ENCODE peak calls at places on chromosomes 7 and 10, in eight cellular contexts. One of them, this sample, is unnamed.

GRCh38 chr7:35792472-35793224 is 8.2 kb upstream of the SEPTIN7 start:
- DNase-seq in astrocyte: no peak
- DNase-seq in NCI-H1436 treated with DMSO at 0.1 percent for 48 hours: no peak
- DNase-seq in EH: peak; percentile 7
- DNase-seq in HEK293T: no peak
- DNase-seq in B cell: no peak
- DNase-seq in HS-27A: no peak
- DNase-seq in HCT116: no peak
- DNase-seq in this sample: peak; percentile 21

GRCh38 chr10:60099998-60100747 is 193.8 kb upstream of the CCDC6 start:
- DNase-seq in astrocyte: peak; percentile 32
- DNase-seq in NCI-H1436 treated with DMSO at 0.1 percent for 48 hours: no peak
- DNase-seq in EH: peak; percentile 57
- DNase-seq in HEK293T: peak; percentile 46
- DNase-seq in B cell: no peak
- DNase-seq in HS-27A: no peak
- DNase-seq in HCT116: peak; percentile 39
- DNase-seq in this sample: peak; percentile 70

GRCh38 chr10:47315426-47315825 is 6.8 kb upstream of the GDF2 start:
- DNase-seq in astrocyte: no peak
- DNase-seq in NCI-H1436 treated with DMSO at 0.1 percent for 48 hours: no peak
- DNase-seq in EH: no peak
- DNase-seq in HEK293T: no peak
- DNase-seq in B cell: no peak
- DNase-seq in HS-27A: no peak
- DNase-seq in HCT116: no peak
- DNase-seq in this sample: no peak

GRCh38 chr7:25091129-25091528 is 33.9 kb downstream of the CYCS start:
- DNase-seq in astrocyte: no peak
- DNase-seq in NCI-H1436 treated with DMSO at 0.1 percent for 48 hours: no peak
- DNase-seq in EH: no peak
- DNase-seq in HEK293T: no peak
- DNase-seq in B cell: no peak
- DNase-seq in HS-27A: no peak
- DNase-seq in HCT116: no peak
- DNase-seq in this sample: no peak

GRCh38 chr10:73887038-73888015 is 13.0 kb upstream of the CAMK2G start:
- DNase-seq in astrocyte: peak; percentile 88
- DNase-seq in NCI-H1436 treated with DMSO at 0.1 percent for 48 hours: no peak
- DNase-seq in EH: peak; percentile 95
- DNase-seq in HEK293T: no peak
- DNase-seq in B cell: peak; percentile 36
- DNase-seq in HS-27A: peak; percentile 92
- DNase-seq in HCT116: peak; percentile 88
- DNase-seq in this sample: peak; percentile 84

GRCh38 chr10:90969947-90970673 is 49.2 kb upstream of the ANKRD1 start:
- DNase-seq in astrocyte: peak; percentile 78
- DNase-seq in NCI-H1436 treated with DMSO at 0.1 percent for 48 hours: no peak
- DNase-seq in EH: peak; percentile 87
- DNase-seq in HEK293T: no peak
- DNase-seq in B cell: no peak
- DNase-seq in HS-27A: no peak
- DNase-seq in HCT116: no peak
- DNase-seq in this sample: peak; percentile 46

GRCh38 chr10:116183733-116184447 is 89.1 kb downstream of the GFRA1 start:
- DNase-seq in astrocyte: peak; percentile 17
- DNase-seq in NCI-H1436 treated with DMSO at 0.1 percent for 48 hours: no peak
- DNase-seq in EH: peak; percentile 71
- DNase-seq in HEK293T: no peak
- DNase-seq in B cell: no peak
- DNase-seq in HS-27A: no peak
- DNase-seq in HCT116: no peak
- DNase-seq in this sample: peak; percentile 54

GRCh38 chr7:155257482-155258232 is 40.0 kb upstream of the INSIG1 start:
- DNase-seq in astrocyte: peak; percentile 75
- DNase-seq in NCI-H1436 treated with DMSO at 0.1 percent for 48 hours: no peak
- DNase-seq in EH: peak; percentile 71
- DNase-seq in HEK293T: no peak
- DNase-seq in B cell: no peak
- DNase-seq in HS-27A: peak; percentile 33
- DNase-seq in HCT116: no peak
- DNase-seq in this sample: no peak

GRCh38 chr7:35371221-35371620 is 117.3 kb upstream of the TBX20 start:
- DNase-seq in astrocyte: no peak
- DNase-seq in NCI-H1436 treated with DMSO at 0.1 percent for 48 hours: no peak
- DNase-seq in EH: no peak
- DNase-seq in HEK293T: no peak
- DNase-seq in B cell: no peak
- DNase-seq in HS-27A: no peak
- DNase-seq in HCT116: no peak
- DNase-seq in this sample: no peak

GRCh38 chr10:1625079-1625478 is 112.2 kb downstream of the ADARB2 start:
- DNase-seq in astrocyte: no peak
- DNase-seq in NCI-H1436 treated with DMSO at 0.1 percent for 48 hours: no peak
- DNase-seq in EH: no peak
- DNase-seq in HEK293T: no peak
- DNase-seq in B cell: no peak
- DNase-seq in HS-27A: no peak
- DNase-seq in HCT116: no peak
- DNase-seq in this sample: no peak

GRCh38 chr10:5089869-5090268 is 4.3 kb upstream of the AKR1C3 start:
- DNase-seq in astrocyte: no peak
- DNase-seq in NCI-H1436 treated with DMSO at 0.1 percent for 48 hours: no peak
- DNase-seq in EH: peak; percentile 48
- DNase-seq in HEK293T: peak; percentile 9
- DNase-seq in B cell: no peak
- DNase-seq in HS-27A: no peak
- DNase-seq in HCT116: peak; percentile 34
- DNase-seq in this sample: peak; percentile 41

GRCh38 chr10:113704637-113705343 is 25.1 kb downstream of the CASP7 start:
- DNase-seq in astrocyte: peak; percentile 21
- DNase-seq in NCI-H1436 treated with DMSO at 0.1 percent for 48 hours: no peak
- DNase-seq in EH: peak; percentile 65
- DNase-seq in HEK293T: peak; percentile 50
- DNase-seq in B cell: no peak
- DNase-seq in HS-27A: no peak
- DNase-seq in HCT116: peak; percentile 38
- DNase-seq in this sample: peak; percentile 70

GRCh38 chr10:14481014-14481413 is 150.3 kb upstream of the FRMD4A start:
- DNase-seq in astrocyte: no peak
- DNase-seq in NCI-H1436 treated with DMSO at 0.1 percent for 48 hours: no peak
- DNase-seq in EH: no peak
- DNase-seq in HEK293T: no peak
- DNase-seq in B cell: no peak
- DNase-seq in HS-27A: no peak
- DNase-seq in HCT116: no peak
- DNase-seq in this sample: no peak

GRCh38 chr7:34036069-34036920 is 131.0 kb downstream of the BMPER start:
- DNase-seq in astrocyte: peak; percentile 58
- DNase-seq in NCI-H1436 treated with DMSO at 0.1 percent for 48 hours: no peak
- DNase-seq in EH: no peak
- DNase-seq in HEK293T: peak; percentile 56
- DNase-seq in B cell: no peak
- DNase-seq in HS-27A: no peak
- DNase-seq in HCT116: peak; percentile 61
- DNase-seq in this sample: peak; percentile 35

GRCh38 chr10:112375721-112376577 is 2.0 kb downstream of the ACSL5 start:
- DNase-seq in astrocyte: no peak
- DNase-seq in NCI-H1436 treated with DMSO at 0.1 percent for 48 hours: no peak
- DNase-seq in EH: peak; percentile 49
- DNase-seq in HEK293T: no peak
- DNase-seq in B cell: peak; percentile 68
- DNase-seq in HS-27A: no peak
- DNase-seq in HCT116: no peak
- DNase-seq in this sample: peak; percentile 51

GRCh38 chr10:22503315-22504090 is 158.2 kb downstream of the SPAG6 start:
- DNase-seq in astrocyte: peak; percentile 63
- DNase-seq in NCI-H1436 treated with DMSO at 0.1 percent for 48 hours: no peak
- DNase-seq in EH: peak; percentile 4
- DNase-seq in HEK293T: peak; percentile 74
- DNase-seq in B cell: no peak
- DNase-seq in HS-27A: no peak
- DNase-seq in HCT116: no peak
- DNase-seq in this sample: peak; percentile 48

GRCh38 chr7:159078193-159078910 is 66.3 kb downstream of the VIPR2 start:
- DNase-seq in astrocyte: no peak
- DNase-seq in NCI-H1436 treated with DMSO at 0.1 percent for 48 hours: no peak
- DNase-seq in EH: no peak
- DNase-seq in HEK293T: no peak
- DNase-seq in B cell: no peak
- DNase-seq in HS-27A: no peak
- DNase-seq in HCT116: no peak
- DNase-seq in this sample: no peak

GRCh38 chr10:99524050-99524666 is 8.6 kb upstream of the NKX2-3 start:
- DNase-seq in astrocyte: no peak
- DNase-seq in NCI-H1436 treated with DMSO at 0.1 percent for 48 hours: no peak
- DNase-seq in EH: no peak
- DNase-seq in HEK293T: no peak
- DNase-seq in B cell: no peak
- DNase-seq in HS-27A: no peak
- DNase-seq in HCT116: no peak
- DNase-seq in this sample: peak; percentile 80

GRCh38 chr7:151936207-151936606 is 20.0 kb upstream of the GALNTL5 start:
- DNase-seq in astrocyte: no peak
- DNase-seq in NCI-H1436 treated with DMSO at 0.1 percent for 48 hours: no peak
- DNase-seq in EH: no peak
- DNase-seq in HEK293T: no peak
- DNase-seq in B cell: peak; percentile 43
- DNase-seq in HS-27A: no peak
- DNase-seq in HCT116: no peak
- DNase-seq in this sample: peak; percentile 3

GRCh38 chr10:71314028-71314693 is 4.9 kb upstream of the SLC29A3 start:
- DNase-seq in astrocyte: no peak
- DNase-seq in NCI-H1436 treated with DMSO at 0.1 percent for 48 hours: no peak
- DNase-seq in EH: peak; percentile 62
- DNase-seq in HEK293T: peak; percentile 68
- DNase-seq in B cell: peak; percentile 48
- DNase-seq in HS-27A: no peak
- DNase-seq in HCT116: peak; percentile 21
- DNase-seq in this sample: peak; percentile 46

GRCh38 chr7:114530074-114530611 is 115.5 kb downstream of the FOXP2 start:
- DNase-seq in astrocyte: peak; percentile 8
- DNase-seq in NCI-H1436 treated with DMSO at 0.1 percent for 48 hours: peak; percentile 33
- DNase-seq in EH: no peak
- DNase-seq in HEK293T: peak; percentile 35
- DNase-seq in B cell: no peak
- DNase-seq in HS-27A: no peak
- DNase-seq in HCT116: no peak
- DNase-seq in this sample: peak; percentile 43

GRCh38 chr10:43879162-43879561 is 230.5 kb upstream of the ZNF32 start:
- DNase-seq in astrocyte: no peak
- DNase-seq in NCI-H1436 treated with DMSO at 0.1 percent for 48 hours: no peak
- DNase-seq in EH: no peak
- DNase-seq in HEK293T: no peak
- DNase-seq in B cell: no peak
- DNase-seq in HS-27A: no peak
- DNase-seq in HCT116: no peak
- DNase-seq in this sample: no peak

GRCh38 chr7:145557805-145558204 is 558.8 kb upstream of the CNTNAP2 start:
- DNase-seq in astrocyte: no peak
- DNase-seq in NCI-H1436 treated with DMSO at 0.1 percent for 48 hours: no peak
- DNase-seq in EH: no peak
- DNase-seq in HEK293T: no peak
- DNase-seq in B cell: no peak
- DNase-seq in HS-27A: no peak
- DNase-seq in HCT116: no peak
- DNase-seq in this sample: no peak

GRCh38 chr7:48803250-48803649 is 121.1 kb upstream of the CDC14C start:
- DNase-seq in astrocyte: no peak
- DNase-seq in NCI-H1436 treated with DMSO at 0.1 percent for 48 hours: no peak
- DNase-seq in EH: no peak
- DNase-seq in HEK293T: no peak
- DNase-seq in B cell: no peak
- DNase-seq in HS-27A: no peak
- DNase-seq in HCT116: no peak
- DNase-seq in this sample: no peak

This sample was measured in mesenchymal stem cell.